ENCODE peak calls at places on chromosomes 12 and 14, in seven cellular contexts. L is NT2/D1; Y is left ventricle myocardium inferior; J is GM12865; M is stimulated activated CD4-positive, alpha-beta T cell treated with anti-CD3 and anti-CD28 coated beads, Interleukin-4, amount 100 ng/mL, for 24 hours; N is GM23338; R is GM04504. C is an unnamed sample.

GRCh38 chr14:75454963-75455546 is 27.2 kb downstream of the JDP2 start:
- DNase-seq in J (peak; percentile 44), Y (peak; percentile 68), N (no peak), L (no peak), R (peak; percentile 35), M (no peak), C (no peak)

GRCh38 chr14:70821916-70822705 is 12.8 kb upstream of the MAP3K9 start:
- DNase-seq in N (peak; percentile 77), J (peak; percentile 52), M (peak; percentile 55), R (no peak), L (no peak), Y (peak; percentile 51), C (no peak)

GRCh38 chr14:63544641-63545234 is 1.6 kb upstream of the PPP2R5E start:
- DNase-seq in R (no peak), L (no peak), J (peak; percentile 19), M (no peak), N (no peak), Y (no peak), C (no peak)

GRCh38 chr12:67827820-67828383 is 161.3 kb upstream of the IFNG-AS1 start:
- DNase-seq in M (peak; percentile 76), N (no peak), J (peak; percentile 60), R (peak; percentile 78), Y (no peak), L (peak; percentile 6), C (no peak)

GRCh38 chr12:118377891-118378470 is 1.6 kb downstream of the SUDS3 start:
- DNase-seq in N (peak; percentile 48), Y (peak; percentile 59), L (no peak), R (no peak), M (peak; percentile 78), J (peak; percentile 64), C (no peak)

GRCh38 chr14:76924363-76925151 is 98.3 kb downstream of the LRRC74A start:
- DNase-seq in R (no peak), N (peak; percentile 99), L (peak; percentile 90), M (peak; percentile 43), Y (no peak), J (peak; percentile 41), C (peak; percentile 95)

GRCh38 chr14:54291491-54292191 is 105.2 kb upstream of the CDKN3 start:
- DNase-seq in M (no peak), J (no peak), Y (no peak), L (peak; percentile 25), R (no peak), N (peak; percentile 24), C (no peak)

GRCh38 chr14:23227566-23227965 is 10.2 kb upstream of the RNF212B start:
- DNase-seq in R (no peak), M (no peak), N (no peak), Y (no peak), L (no peak), J (no peak), C (no peak)

GRCh38 chr14:28243600-28243999 is 523.0 kb upstream of the FOXG1 start:
- DNase-seq in L (no peak), N (peak; percentile 30), R (no peak), Y (no peak), J (no peak), M (no peak), C (no peak)

GRCh38 chr12:6722863-6723262 is 983 bp upstream of the COPS7A start:
- DNase-seq in N (no peak), J (no peak), L (no peak), Y (no peak), R (no peak), M (no peak), C (no peak)

GRCh38 chr14:65211341-65211987 is 109.1 kb upstream of the MAX start:
- DNase-seq in R (no peak), J (no peak), N (no peak), Y (no peak), M (no peak), L (no peak), C (no peak)

GRCh38 chr14:58663494-58664111 is 25.8 kb downstream of the DACT1 start:
- DNase-seq in Y (no peak), L (peak; percentile 65), N (peak; percentile 38), J (no peak), M (no peak), R (peak; percentile 42), C (no peak)

GRCh38 chr12:107917912-107918800 is 143.7 kb downstream of the ASCL4 start:
- DNase-seq in L (peak; percentile 47), R (no peak), Y (no peak), J (peak; percentile 51), N (peak; percentile 89), M (no peak), C (peak; percentile 48)

GRCh38 chr14:35821546-35822411 is 4.4 kb upstream of the BRMS1L start:
- DNase-seq in J (peak; percentile 44), L (no peak), N (peak; percentile 73), M (no peak), Y (no peak), R (peak; percentile 17), C (no peak)

GRCh38 chr14:32588448-32589320 is 259.6 kb downstream of the AKAP6 start:
- DNase-seq in J (peak; percentile 66), M (no peak), Y (no peak), L (peak; percentile 8), R (no peak), N (peak; percentile 74), C (peak; percentile 13)

GRCh38 chr14:101358320-101358569 is 203.1 kb upstream of the DIO3 start:
- DNase-seq in N (no peak), R (no peak), M (no peak), L (no peak), J (no peak), Y (no peak), C (no peak)

GRCh38 chr12:8081228-8081920 is 700 bp upstream of the NECAP1 start:
- DNase-seq in R (no peak), M (peak; percentile 28), Y (no peak), N (no peak), J (peak; percentile 56), L (no peak), C (no peak)

GRCh38 chr14:74064883-74065282 is 19.4 kb downstream of the ALDH6A1 start:
- DNase-seq in J (no peak), L (no peak), N (no peak), M (no peak), R (no peak), Y (no peak), C (no peak)

GRCh38 chr12:57229041-57229633 is 374 bp upstream of the SHMT2 start:
- DNase-seq in Y (no peak), N (no peak), M (no peak), R (no peak), J (peak; percentile 44), L (no peak), C (no peak)

GRCh38 chr12:124046206-124046740 is 73.3 kb downstream of the ZNF664 start:
- DNase-seq in M (no peak), J (no peak), N (no peak), L (no peak), R (no peak), Y (no peak), C (no peak)

GRCh38 chr14:50342211-50343080 is 30.3 kb downstream of the DMAC2L start:
- DNase-seq in J (peak; percentile 64), Y (peak; percentile 51), M (peak; percentile 48), R (peak; percentile 80), N (peak; percentile 68), L (peak; percentile 15), C (no peak)

GRCh38 chr12:122080149-122081107 is 1.9 kb downstream of the MLXIP start:
- DNase-seq in M (no peak), L (no peak), Y (peak; percentile 53), N (peak; percentile 63), R (peak; percentile 47), J (no peak), C (no peak)

GRCh38 chr14:100617715-100618693 is 30.8 kb upstream of the BEGAIN start:
- DNase-seq in Y (peak; percentile 27), L (no peak), M (no peak), N (no peak), J (no peak), R (no peak), C (no peak)

GRCh38 chr12:121279507-121279915 is 17.0 kb downstream of the CAMKK2 start:
- DNase-seq in R (no peak), J (no peak), N (no peak), Y (peak; percentile 70), M (no peak), L (no peak), C (no peak)

GRCh38 chr14:75605916-75606315 is 27.5 kb downstream of the FLVCR2 start:
- DNase-seq in J (no peak), L (no peak), N (no peak), Y (no peak), R (no peak), M (no peak), C (no peak)

GRCh38 chr12:21773799-21774198 is 707 bp downstream of the KCNJ8 start:
- DNase-seq in R (no peak), M (no peak), L (no peak), J (no peak), Y (no peak), N (peak; percentile 12), C (no peak)

GRCh38 chr14:74579447-74580274 is 32.4 kb downstream of the LTBP2 start:
- DNase-seq in R (peak; percentile 46), M (peak; percentile 61), N (no peak), J (no peak), Y (no peak), L (no peak), C (no peak)

GRCh38 chr14:42470427-42470719 is 863.7 kb downstream of the LRFN5 start:
- DNase-seq in R (no peak), L (no peak), M (no peak), N (no peak), Y (no peak), J (no peak), C (no peak)

GRCh38 chr12:32107376-32108267 is 975 bp downstream of the BICD1 start:
- DNase-seq in L (peak; percentile 49), J (peak; percentile 26), R (no peak), M (peak; percentile 50), Y (no peak), N (peak; percentile 38), C (no peak)

GRCh38 chr12:74365178-74365964 is 172.3 kb upstream of the ATXN7L3B start:
- DNase-seq in J (peak; percentile 51), L (peak; percentile 18), Y (no peak), R (no peak), N (peak; percentile 66), M (no peak), C (peak; percentile 27)

GRCh38 chr12:104340917-104341611 is 37.5 kb downstream of the EID3 start:
- DNase-seq in Y (no peak), J (no peak), M (no peak), R (no peak), L (no peak), N (no peak), C (no peak)

GRCh38 chr12:30908389-30909087 is 18.0 kb upstream of the TSPAN11 start:
- DNase-seq in M (no peak), N (no peak), R (peak; percentile 88), L (no peak), J (no peak), Y (no peak), C (no peak)

GRCh38 chr12:49345048-49345839 is 1.4 kb upstream of the DNAJC22 start:
- DNase-seq in Y (no peak), L (no peak), R (no peak), M (no peak), N (peak; percentile 64), J (peak; percentile 64), C (no peak)

GRCh38 chr14:95544588-95544987 is 9.7 kb downstream of the GLRX5 start:
- DNase-seq in L (no peak), Y (peak; percentile 46), R (no peak), J (no peak), N (no peak), M (no peak), C (no peak)

GRCh38 chr12:9701380-9702154 is 31.3 kb downstream of the CLECL1 start:
- DNase-seq in N (no peak), L (no peak), J (no peak), M (peak; percentile 32), R (no peak), Y (no peak), C (no peak)

GRCh38 chr14:101125719-101126375 is 222.3 kb upstream of the RTL1 start:
- DNase-seq in Y (no peak), R (no peak), L (no peak), N (no peak), M (no peak), J (no peak), C (no peak)

GRCh38 chr12:126558219-126558618 is 1493.0 kb downstream of the AACS start:
- DNase-seq in N (no peak), J (no peak), M (no peak), R (no peak), Y (no peak), L (no peak), C (no peak)

GRCh38 chr12:116037941-116038837 is 239.3 kb downstream of the MED13L start:
- DNase-seq in R (peak; percentile 59), J (no peak), L (no peak), Y (no peak), M (no peak), N (no peak), C (no peak)